ENCODE peak calls at places on chromosomes 1 and 21, in ten cellular contexts. O is naive thymus-derived CD8-positive, alpha-beta T cell; W is ureter; Q is kidney tubule cell; D is pancreas; B is M059J; L is KG1; R is esophagus squamous epithelium; U is breast epithelium; K is right lobe of liver. G is an unnamed sample.

GRCh38 chr1:78092686-78093085 is 46.9 kb downstream of the GIPC2 start:
- DNase-seq in W (no peak), K (no peak), L (no peak), O (no peak), U (no peak), B (peak; percentile 91), D (no peak), Q (peak; percentile 53), R (no peak), G (peak; percentile 89)

GRCh38 chr1:27044613-27045091 is 32.0 kb upstream of the TENT5B start:
- DNase-seq in Q (peak; percentile 82), D (peak; percentile 91), R (no peak), O (peak; percentile 92), L (peak; percentile 72), W (peak; percentile 92), K (peak; percentile 87), B (peak; percentile 79), U (peak; percentile 86), G (peak; percentile 78)

GRCh38 chr1:233005703-233006102 is 55.3 kb downstream of the NTPCR start:
- DNase-seq in L (no peak), K (no peak), W (no peak), D (no peak), B (peak; percentile 88), U (no peak), O (no peak), Q (peak; percentile 53), R (no peak), G (no peak)

GRCh38 chr1:221693087-221693486 is 48.8 kb downstream of the DUSP10 start:
- DNase-seq in Q (no peak), L (no peak), R (no peak), O (no peak), K (no peak), D (no peak), B (no peak), U (no peak), W (no peak), G (no peak)

GRCh38 chr21:43312751-43313169 is 114.2 kb downstream of the SIK1 start:
- DNase-seq in U (no peak), D (peak; percentile 45), B (no peak), K (no peak), Q (no peak), W (no peak), R (no peak), L (no peak), O (no peak), G (no peak)

GRCh38 chr1:34787461-34788420 is 5.1 kb upstream of the GJA4 start:
- DNase-seq in B (peak; percentile 35), Q (peak; percentile 47), W (peak; percentile 17), R (no peak), D (no peak), K (no peak), L (no peak), O (no peak), U (no peak), G (peak; percentile 37)

GRCh38 chr1:225508538-225509375 is 80.9 kb upstream of the LBR start:
- DNase-seq in D (no peak), Q (peak; percentile 98), O (no peak), W (no peak), U (no peak), B (peak; percentile 98), K (no peak), L (no peak), R (no peak), G (peak; percentile 97)

GRCh38 chr21:45326834-45327457 is 39.3 kb upstream of the POFUT2 start:
- DNase-seq in O (peak; percentile 18), W (no peak), K (no peak), U (no peak), D (no peak), R (no peak), B (no peak), L (no peak), Q (no peak), G (no peak)

GRCh38 chr1:25033828-25034451 is 103.9 kb upstream of the RUNX3 start:
- DNase-seq in O (no peak), W (no peak), K (no peak), U (peak; percentile 25), D (peak; percentile 18), Q (no peak), R (no peak), L (peak; percentile 85), B (peak; percentile 45), G (no peak)

GRCh38 chr1:1000357-1001056 is 610 bp upstream of the HES4 start:
- DNase-seq in K (peak; percentile 70), U (peak; percentile 75), O (peak; percentile 87), Q (peak; percentile 86), D (peak; percentile 90), W (peak; percentile 86), R (no peak), L (no peak), B (peak; percentile 84), G (peak; percentile 83)

GRCh38 chr1:94362466-94363058 is 55.6 kb upstream of the ABCD3 start:
- DNase-seq in O (no peak), Q (no peak), L (no peak), U (no peak), D (no peak), K (no peak), W (no peak), B (peak; percentile 14), R (no peak), G (peak; percentile 40)

GRCh38 chr21:45778686-45779085 is 135.2 kb downstream of the PCBP3 start:
- DNase-seq in Q (no peak), U (no peak), R (no peak), O (no peak), L (no peak), D (no peak), K (no peak), W (no peak), B (no peak), G (no peak)

GRCh38 chr1:173168941-173169340 is 38.2 kb downstream of the TNFSF4 start:
- DNase-seq in L (no peak), R (no peak), Q (no peak), B (peak; percentile 58), U (no peak), W (no peak), O (no peak), K (no peak), D (no peak), G (peak; percentile 23)

GRCh38 chr1:234971586-234972297 is 156.9 kb downstream of the TOMM20 start:
- DNase-seq in K (peak; percentile 36), B (no peak), W (no peak), U (no peak), O (no peak), Q (no peak), D (no peak), L (no peak), R (no peak), G (no peak)

GRCh38 chr1:13756557-13757315 is 56.7 kb downstream of the PRDM2 start:
- DNase-seq in W (no peak), K (no peak), B (no peak), Q (no peak), U (no peak), D (no peak), R (no peak), L (no peak), O (no peak), G (peak; percentile 27)

GRCh38 chr1:95086949-95087533 is 14.3 kb upstream of the ALG14 start:
- DNase-seq in O (no peak), U (no peak), R (no peak), W (no peak), K (no peak), L (no peak), D (no peak), B (peak; percentile 95), Q (peak; percentile 83), G (peak; percentile 55)

GRCh38 chr1:37922767-37923550 is 23.9 kb downstream of the INPP5B start:
- DNase-seq in D (no peak), W (no peak), L (peak; percentile 93), B (no peak), R (no peak), U (no peak), Q (no peak), O (no peak), K (no peak), G (no peak)

GRCh38 chr1:225482489-225482950 is 54.7 kb upstream of the LBR start:
- DNase-seq in W (no peak), O (no peak), K (no peak), L (no peak), R (no peak), Q (no peak), B (no peak), U (peak; percentile 11), D (no peak), G (no peak)